ENCODE peak calls at places on chromosomes 11 and 22, in ten cellular contexts. W is cardiac muscle cell, G is cardiac fibroblast, O is SW480, Z is NCI-H1105, I is HFFc6, Y is RCC 7860, T is iPS-NIHi11, F is HCT116, A is cardiac septum. R is an unnamed sample.
A peak's percentile ranks its signal among the peaks of the same experiment; 100 is the strongest.

GRCh38 chr22:39656495-39657490 is 86.2 kb downstream of the CACNA1I start:
- DNase-seq in O (no peak), G (no peak), F (no peak), A (no peak), T (no peak), W (no peak), Y (no peak), I (no peak), Z (no peak), R (no peak)

GRCh38 chr11:36007127-36007824 is 63.4 kb downstream of the LDLRAD3 start:
- DNase-seq in O (no peak), F (no peak), Y (no peak), A (no peak), I (no peak), T (no peak), W (no peak), Z (no peak), G (no peak), R (no peak)

GRCh38 chr11:65417221-65417701 is 5.3 kb upstream of the NEAT1 start:
- DNase-seq in O (peak; percentile 23), Y (no peak), F (no peak), I (no peak), G (no peak), T (no peak), A (peak; percentile 87), Z (no peak), W (peak; percentile 6), R (no peak)

GRCh38 chr11:70016666-70017347 is 61.3 kb upstream of the ANO1 start:
- DNase-seq in T (no peak), I (peak; percentile 64), O (peak; percentile 96), W (peak; percentile 25), Z (no peak), A (no peak), G (peak; percentile 24), F (peak; percentile 76), Y (no peak), R (no peak)

GRCh38 chr11:64771861-64772260 is 6.5 kb downstream of the SF1 start:
- DNase-seq in G (no peak), T (no peak), O (no peak), Z (no peak), W (no peak), I (no peak), Y (no peak), A (no peak), F (no peak), R (no peak)

GRCh38 chr11:113871331-113871730 is 4.0 kb downstream of the USP28 start:
- DNase-seq in W (peak; percentile 66), F (no peak), O (no peak), I (no peak), A (no peak), G (peak; percentile 44), Y (no peak), T (no peak), Z (no peak), R (no peak)

GRCh38 chr11:62566247-62566646 is 7.4 kb downstream of the EEF1G start:
- DNase-seq in I (no peak), W (no peak), A (no peak), F (no peak), T (no peak), Y (no peak), G (no peak), Z (no peak), O (no peak), R (no peak)

GRCh38 chr11:31643831-31644230 is 134.3 kb downstream of the ELP4 start:
- DNase-seq in I (peak; percentile 28), W (peak; percentile 42), Z (peak; percentile 3), A (no peak), T (no peak), G (peak; percentile 48), O (no peak), Y (peak; percentile 41), F (no peak), R (no peak)

GRCh38 chr11:126282742-126283591 is at the start of gene TIRAP:
- DNase-seq in A (peak; percentile 88), Y (peak; percentile 71), I (peak; percentile 39), Z (peak; percentile 60), W (peak; percentile 63), F (no peak), T (peak; percentile 77), G (peak; percentile 58), O (peak; percentile 77), R (no peak)

GRCh38 chr22:38758276-38758945 is 2.6 kb upstream of the SUN2 start:
- DNase-seq in W (no peak), F (no peak), G (no peak), Z (peak; percentile 12), T (no peak), O (no peak), Y (no peak), I (no peak), A (no peak), R (no peak)

GRCh38 chr11:296976-297665 is 2.2 kb downstream of the IFITM5 start:
- DNase-seq in I (no peak), W (no peak), A (peak; percentile 68), T (no peak), G (no peak), Z (no peak), F (no peak), O (peak; percentile 80), Y (no peak), R (no peak)

GRCh38 chr22:23353004-23353403 is 172.7 kb downstream of the BCR start:
- DNase-seq in O (no peak), I (no peak), W (no peak), Y (no peak), G (no peak), A (no peak), Z (no peak), F (no peak), T (no peak), R (no peak)

GRCh38 chr22:48488611-48489456 is 1338.8 kb downstream of the BRD1 start:
- DNase-seq in W (no peak), A (peak; percentile 33), G (no peak), T (peak; percentile 92), Z (peak; percentile 19), O (no peak), I (no peak), Y (no peak), F (no peak), R (no peak)

GRCh38 chr11:71080239-71081097 is 171.9 kb downstream of the SHANK2 start:
- DNase-seq in I (peak; percentile 59), O (peak; percentile 89), F (peak; percentile 79), T (peak; percentile 79), A (no peak), Z (peak; percentile 91), Y (peak; percentile 20), G (peak; percentile 77), W (peak; percentile 78), R (peak; percentile 64)

GRCh38 chr11:125271436-125272064 is 107.0 kb downstream of the PKNOX2 start:
- DNase-seq in I (no peak), T (no peak), F (no peak), A (no peak), G (no peak), W (no peak), Y (no peak), Z (no peak), O (no peak), R (no peak)

GRCh38 chr11:27183672-27184457 is 143.2 kb downstream of the BBOX1 start:
- DNase-seq in G (peak; percentile 85), W (peak; percentile 82), Y (peak; percentile 48), F (peak; percentile 51), O (peak; percentile 66), A (no peak), I (peak; percentile 65), Z (peak; percentile 51), T (peak; percentile 50), R (peak; percentile 40)

GRCh38 chr22:44452531-44453420 is 45.3 kb downstream of the RTL6 start:
- DNase-seq in F (no peak), G (no peak), T (no peak), Y (no peak), I (no peak), Z (no peak), A (peak; percentile 5), O (no peak), W (no peak), R (no peak)

GRCh38 chr11:108929241-108929640 is 264.4 kb downstream of the DDX10 start:
- DNase-seq in Y (peak; percentile 77), A (no peak), I (peak; percentile 96), Z (no peak), O (no peak), T (no peak), W (peak; percentile 91), F (peak; percentile 8), G (peak; percentile 92), R (peak; percentile 86)

GRCh38 chr22:19844423-19845368 is 10.0 kb downstream of the GNB1L start:
- DNase-seq in A (no peak), T (no peak), G (peak; percentile 67), I (peak; percentile 59), F (no peak), Z (no peak), Y (no peak), W (peak; percentile 33), O (no peak), R (no peak)

GRCh38 chr11:38138972-38139371 is 1540.9 kb upstream of the RAG2 start:
- DNase-seq in I (no peak), Z (no peak), A (no peak), G (no peak), W (no peak), O (no peak), F (no peak), T (no peak), Y (no peak), R (no peak)